ENCODE peak calls at places on chromosomes 7 and 10, in eight cellular contexts. M is PC-3, U is right lobe of liver, H is AG10803, Y is AG04449, V is transverse colon, X is PC-9, S is upper lobe of right lung. I is an unnamed sample.

GRCh38 chr7:113444281-113444680 is 325.9 kb upstream of the SMIM30 start:
- DNase-seq in H (no peak), U (no peak), M (no peak), S (no peak), Y (no peak), X (no peak), V (no peak), I (no peak)

GRCh38 chr7:113256883-113257531 is 138.7 kb upstream of the SMIM30 start:
- DNase-seq in M (no peak), V (no peak), S (no peak), U (no peak), H (no peak), X (no peak), Y (no peak), I (no peak)

GRCh38 chr7:10596827-10597226 is 376.8 kb upstream of the PHF14 start:
- DNase-seq in U (no peak), Y (no peak), H (no peak), S (no peak), V (no peak), M (no peak), X (no peak), I (no peak)

GRCh38 chr7:66211429-66211828 is 6.3 kb downstream of the TPST1 start:
- DNase-seq in V (no peak), Y (no peak), M (no peak), U (no peak), X (no peak), H (peak; percentile 53), S (peak; percentile 6), I (no peak)

GRCh38 chr10:9160275-9160674 is 1105.8 kb downstream of the GATA3 start:
- DNase-seq in Y (no peak), U (no peak), H (no peak), S (no peak), M (no peak), V (no peak), X (no peak), I (no peak)

GRCh38 chr7:63789378-63790176 is 209.1 kb upstream of the ZNF722 start:
- DNase-seq in V (no peak), Y (no peak), U (no peak), X (no peak), S (no peak), M (peak; percentile 82), H (no peak), I (no peak)

GRCh38 chr7:17520941-17521340 is 222.5 kb downstream of the AHR start:
- DNase-seq in U (no peak), V (no peak), H (peak; percentile 58), M (no peak), S (no peak), Y (no peak), X (no peak), I (no peak)

GRCh38 chr7:46512901-46513431 is 591.9 kb upstream of the IGFBP3 start:
- DNase-seq in U (peak; percentile 33), V (no peak), Y (no peak), X (peak; percentile 94), S (no peak), M (no peak), H (no peak), I (peak; percentile 30)

GRCh38 chr7:157292770-157293412 is 43.9 kb upstream of the DNAJB6 start:
- DNase-seq in Y (no peak), V (peak; percentile 80), H (no peak), U (no peak), S (no peak), M (peak; percentile 67), X (peak; percentile 82), I (no peak)

GRCh38 chr7:94367940-94368339 is 26.8 kb upstream of the COL1A2 start:
- DNase-seq in V (no peak), U (no peak), M (no peak), X (no peak), H (peak; percentile 83), S (no peak), Y (peak; percentile 59), I (no peak)

GRCh38 chr7:94368371-94368791 is 26.3 kb upstream of the COL1A2 start:
- DNase-seq in M (no peak), S (no peak), X (no peak), H (peak; percentile 92), Y (peak; percentile 58), U (no peak), V (no peak), I (peak; percentile 96)

GRCh38 chr7:94366827-94367226 is 27.9 kb upstream of the COL1A2 start:
- DNase-seq in H (no peak), V (no peak), U (no peak), M (no peak), X (no peak), S (no peak), Y (no peak), I (no peak)

GRCh38 chr7:94366163-94366562 is 28.5 kb upstream of the COL1A2 start:
- DNase-seq in V (no peak), H (no peak), Y (no peak), X (no peak), M (no peak), U (no peak), S (no peak), I (no peak)

DNA sequence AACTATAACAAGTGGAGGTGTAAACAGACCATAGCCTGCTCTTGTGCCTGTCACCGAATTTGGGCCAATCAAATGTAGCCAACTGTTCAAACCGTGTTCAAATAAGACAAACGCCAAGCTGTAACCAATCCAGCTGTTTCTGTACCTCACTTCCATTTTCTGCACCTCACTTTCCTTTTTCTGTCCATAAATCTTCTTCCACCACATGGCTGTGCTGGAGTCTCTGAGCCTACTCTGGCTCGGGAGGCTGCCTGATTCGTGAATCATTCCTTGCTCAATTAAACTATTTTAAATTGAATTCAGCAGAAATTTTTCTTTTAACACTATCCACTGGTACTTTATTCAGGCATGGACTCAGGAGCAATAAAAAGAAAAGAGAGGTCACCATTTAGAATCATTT is 29.9 kb upstream of the COL1A2 start:
- DNase-seq in V (no peak), H (peak; percentile 64), S (no peak), X (no peak), U (no peak), Y (no peak), M (no peak), I (no peak)
- TF ChIP-seq CTCF in V (no peak), H (no peak), S (no peak), X (no peak), U (no peak), Y (no peak), M (no peak), I (no peak)

DNA sequence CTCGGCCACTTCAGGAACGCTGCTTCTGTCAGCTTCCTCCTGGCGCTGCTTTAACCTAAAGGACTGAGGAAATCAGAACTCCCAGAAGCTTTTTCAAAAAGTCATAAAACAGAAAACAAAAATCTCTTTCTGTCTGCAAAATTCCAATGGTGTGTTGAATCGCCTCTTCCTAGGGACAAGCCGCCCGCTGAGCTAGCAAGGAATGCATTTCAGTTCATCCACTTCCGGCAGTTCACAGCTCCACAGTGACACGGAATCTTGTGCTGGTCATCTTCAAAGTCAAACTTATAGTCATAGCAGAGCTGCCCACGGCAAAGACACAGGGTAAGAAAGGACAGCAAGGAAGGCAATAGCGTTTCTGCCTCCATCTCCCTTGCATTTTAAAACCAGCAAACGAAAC is 111.1 kb downstream of the GALNT11 start:
- DNase-seq in M (no peak), S (no peak), V (no peak), H (peak; percentile 41), X (no peak), U (no peak), Y (no peak), I (no peak)
- H3K4me3 ChIP-seq in M (no peak overlapping the region), S (no peak overlapping the region), V (no peak overlapping the region), H (no peak overlapping the region), X (no peak overlapping the region), U (no peak overlapping the region), Y (no peak overlapping the region), I (no peak overlapping the region)

GRCh38 chr7:77797734-77798393 is 370 bp downstream of the TMEM60 start:
- DNase-seq in U (no peak), M (peak; percentile 6), H (peak; percentile 31), Y (no peak), S (peak; percentile 73), V (peak; percentile 47), X (no peak), I (no peak)

GRCh38 chr7:77799078-77799964 is 748 bp downstream of the PHTF2 start:
- DNase-seq in X (peak; percentile 47), S (peak; percentile 74), M (peak; percentile 30), U (peak; percentile 53), H (peak; percentile 36), V (peak; percentile 37), Y (no peak), I (no peak)

GRCh38 chr7:77800158-77800557 is 1.6 kb downstream of the PHTF2 start:
- DNase-seq in M (no peak), Y (no peak), S (no peak), V (no peak), H (no peak), U (no peak), X (no peak), I (no peak)

GRCh38 chr7:77796960-77797359 is 1.3 kb downstream of the TMEM60 start:
- DNase-seq in M (no peak), S (no peak), H (no peak), U (no peak), X (no peak), V (no peak), Y (no peak), I (no peak)

DNA sequence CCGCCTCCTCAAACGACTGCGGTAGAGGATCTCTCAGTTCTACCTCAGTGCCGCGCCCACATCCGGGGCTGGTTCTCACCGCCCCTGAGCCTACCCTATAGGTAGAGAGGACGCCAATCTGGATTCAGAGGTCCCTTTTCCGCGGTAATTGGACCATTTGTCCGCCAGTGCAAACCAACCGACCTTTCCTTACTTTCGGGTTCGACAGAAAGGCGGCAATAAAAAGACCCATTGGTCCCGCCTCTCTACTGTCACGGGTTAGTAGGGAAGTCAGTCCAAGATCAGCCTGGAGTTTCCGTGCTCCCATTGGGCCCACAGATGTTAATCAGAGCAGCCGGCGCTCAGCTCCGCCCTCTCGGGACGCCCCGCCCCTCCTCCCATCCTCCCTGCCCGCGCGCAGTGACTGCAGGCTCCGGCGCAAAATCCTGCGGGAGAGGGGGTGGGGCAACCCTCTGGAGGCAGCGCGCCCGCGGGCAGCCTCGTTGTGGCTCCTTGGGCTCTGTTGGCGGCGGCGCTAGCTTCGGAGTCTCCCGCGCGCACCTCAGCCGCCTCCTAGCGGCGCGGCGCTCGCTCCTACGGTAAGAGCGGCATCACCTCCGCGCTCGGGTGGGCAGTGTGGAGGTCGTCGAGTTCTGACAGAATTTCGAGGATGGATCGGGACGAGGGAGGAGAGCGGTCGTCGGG is at the start of the genes PHTF2 and TMEM60:
- DNase-seq in S (peak; percentile 99), X (peak; percentile 99), V (peak; percentile 99), U (peak; percentile 99), Y (peak; percentile 99), H (peak; percentile 100), M (peak; percentile 99), I (peak; percentile 99)
- TF ChIP-seq CTCF in S (peak; percentile 49), X (peak; percentile 45), V (peak; percentile 41), U (peak; percentile 61), Y (peak; percentile 80), H (peak; percentile 49), M (peak; percentile 54), I (peak; percentile 49)

GRCh38 chr7:48660482-48660881 is 263.9 kb upstream of the CDC14C start:
- DNase-seq in V (no peak), S (no peak), H (no peak), X (no peak), Y (no peak), U (no peak), M (no peak), I (no peak)

GRCh38 chr7:48665361-48666135 is 258.8 kb upstream of the CDC14C start:
- DNase-seq in Y (no peak), S (no peak), U (no peak), V (no peak), H (no peak), X (no peak), M (no peak), I (no peak)

GRCh38 chr7:48667434-48667833 is 256.9 kb upstream of the CDC14C start:
- DNase-seq in H (no peak), S (no peak), Y (no peak), U (no peak), V (no peak), X (no peak), M (no peak), I (no peak)

GRCh38 chr7:48664241-48664640 is 260.1 kb upstream of the CDC14C start:
- DNase-seq in Y (no peak), U (no peak), V (no peak), S (no peak), X (no peak), H (no peak), M (no peak), I (no peak)
- H3K4me3 ChIP-seq in Y (no peak overlapping the region), U (no peak overlapping the region), V (no peak overlapping the region), S (no peak overlapping the region), X (no peak overlapping the region), H (no peak overlapping the region), M (no peak overlapping the region), I (no peak overlapping the region)